ENCODE peak calls at places on chromosomes 1 and 21, in eight cellular contexts. H is fibroblast of the aortic adventitia; V is ovary; Y is activated T-cell treated with anti-CD3 and anti-CD28 coated beads for 24 hours; P is caudate nucleus; Q is neural crest cell; T is stimulated activated naive CD8-positive, alpha-beta T cell treated with anti-CD3 and anti-CD28 coated beads, Interleukin-15, amount 100 ng/mL, for 72 hours; A is stimulated activated CD4-positive, alpha-beta T cell treated with anti-CD3 and anti-CD28 coated beads, Interleukin-12 subunit alpha, Interleukin-12 subunit beta, amount 100 ng/mL, for 48 hours. O is an unnamed sample.

GRCh38 chr1:212967767-212968166 is 17.4 kb downstream of the VASH2 start:
- DNase-seq in H (peak), V (no peak), Y (no peak), P (no peak), Q (peak), T (no peak), A (no peak), O (peak)

GRCh38 chr1:56255516-56256181 is 323.7 kb downstream of the PLPP3 start:
- DNase-seq in H (peak), V (peak), Y (no peak), P (no peak), Q (no peak), T (no peak), A (no peak), O (no peak)

GRCh38 chr21:31460985-31461384 is 116.9 kb upstream of the TIAM1 start:
- DNase-seq in H (no peak), V (no peak), Y (no peak), P (no peak), Q (no peak), T (peak), A (no peak), O (no peak)

GRCh38 chr1:64019818-64020217 is 183.6 kb upstream of the UBE2U start:
- DNase-seq in H (peak), V (no peak), Y (no peak), P (no peak), Q (no peak), T (no peak), A (no peak), O (no peak)

GRCh38 chr1:41742219-41742618 is 176.5 kb downstream of the HIVEP3 start:
- DNase-seq in H (peak), V (no peak), Y (no peak), P (no peak), Q (no peak), T (no peak), A (no peak), O (peak)

GRCh38 chr1:225945564-225945963 is 4.5 kb upstream of the LEFTY2 start:
- DNase-seq in H (no peak), V (no peak), Y (no peak), P (no peak), Q (no peak), T (no peak), A (no peak), O (no peak)

GRCh38 chr1:40824591-40825429 is 37.4 kb downstream of the CITED4 start:
- DNase-seq in H (peak), V (no peak), Y (no peak), P (no peak), Q (peak), T (no peak), A (no peak), O (no peak)

GRCh38 chr1:16155537-16156410 is at the start of gene EPHA2:
- DNase-seq in H (peak), V (peak), Y (no peak), P (no peak), Q (peak), T (no peak), A (no peak), O (no peak)

GRCh38 chr21:45055861-45056260 is 18.5 kb upstream of the ADARB1 start:
- DNase-seq in H (no peak), V (no peak), Y (no peak), P (no peak), Q (no peak), T (no peak), A (no peak), O (no peak)

GRCh38 chr1:185393205-185393604 is 76.2 kb upstream of the IVNS1ABP start:
- DNase-seq in H (no peak), V (no peak), Y (no peak), P (no peak), Q (no peak), T (no peak), A (no peak), O (no peak)

GRCh38 chr1:157193702-157194391 is 55.7 kb upstream of the ETV3 start:
- DNase-seq in H (peak), V (no peak), Y (peak), P (no peak), Q (peak), T (peak), A (peak), O (peak)

O was measured in NCI-H1694.